ENCODE peak calls at places on chromosomes 1 and 21, in seven cellular contexts. One of them, this sample, is unnamed. For H3K4me1, the result is how much of the 10 kb centered on the place peaks cover.

GRCh38 chr1:119968068-119968492 is 71.8 kb upstream of the ADAM30 start:
- DNase-seq in small intestine: peak
- DNase-seq in A549: peak
- DNase-seq in left ventricle myocardium inferior: peak
- DNase-seq in endodermal cell: peak
- DNase-seq in adrenal gland: peak
- DNase-seq in prostate gland: no peak
- DNase-seq in this sample: peak

GRCh38 chr1:178055779-178056471 is 38.0 kb upstream of the RASAL2 start:
- DNase-seq in small intestine: peak
- DNase-seq in A549: peak
- DNase-seq in left ventricle myocardium inferior: no peak
- DNase-seq in endodermal cell: peak
- DNase-seq in adrenal gland: no peak
- DNase-seq in prostate gland: no peak
- DNase-seq in this sample: no peak

GRCh38 chr21:19322360-19322759 is 918.8 kb upstream of the TMPRSS15 start:
- DNase-seq in small intestine: peak
- DNase-seq in A549: no peak
- DNase-seq in left ventricle myocardium inferior: no peak
- DNase-seq in endodermal cell: no peak
- DNase-seq in adrenal gland: no peak
- DNase-seq in prostate gland: no peak
- DNase-seq in this sample: no peak

GRCh38 chr1:63713041-63713440 is 60.8 kb upstream of the ROR1 start:
- DNase-seq in small intestine: no peak
- DNase-seq in A549: no peak
- DNase-seq in left ventricle myocardium inferior: no peak
- DNase-seq in endodermal cell: no peak
- DNase-seq in adrenal gland: no peak
- DNase-seq in prostate gland: no peak
- DNase-seq in this sample: no peak

GRCh38 chr1:109392788-109393580 is 4.7 kb downstream of the SORT1 start:
- DNase-seq in small intestine: peak
- DNase-seq in A549: peak
- DNase-seq in left ventricle myocardium inferior: peak
- DNase-seq in endodermal cell: peak
- DNase-seq in adrenal gland: peak
- DNase-seq in prostate gland: peak
- DNase-seq in this sample: peak

GRCh38 chr1:158813159-158813558 is 18.0 kb upstream of the MNDA start:
- DNase-seq in small intestine: no peak
- DNase-seq in A549: no peak
- DNase-seq in left ventricle myocardium inferior: no peak
- DNase-seq in endodermal cell: no peak
- DNase-seq in adrenal gland: no peak
- DNase-seq in prostate gland: no peak
- DNase-seq in this sample: no peak

GRCh38 chr1:59422921-59423575 is 126.2 kb downstream of the FGGY start:
- DNase-seq in small intestine: peak
- DNase-seq in A549: no peak
- DNase-seq in left ventricle myocardium inferior: peak
- DNase-seq in endodermal cell: no peak
- DNase-seq in adrenal gland: peak
- DNase-seq in prostate gland: peak
- DNase-seq in this sample: peak

GRCh38 chr1:179883739-179884138 is 1.7 kb downstream of the TOR1AIP1 start:
- DNase-seq in small intestine: peak
- DNase-seq in A549: no peak
- DNase-seq in left ventricle myocardium inferior: no peak
- DNase-seq in endodermal cell: peak
- DNase-seq in adrenal gland: no peak
- DNase-seq in prostate gland: no peak
- DNase-seq in this sample: no peak

GRCh38 chr1:47791879-47792608 is 205.1 kb downstream of the TRABD2B start:
- DNase-seq in small intestine: no peak
- DNase-seq in A549: no peak
- DNase-seq in left ventricle myocardium inferior: no peak
- DNase-seq in endodermal cell: no peak
- DNase-seq in adrenal gland: no peak
- DNase-seq in prostate gland: no peak
- DNase-seq in this sample: no peak

GRCh38 chr1:27618341-27619067 is 14.6 kb upstream of the AHDC1 start:
- DNase-seq in small intestine: peak
- DNase-seq in A549: no peak
- DNase-seq in left ventricle myocardium inferior: no peak
- DNase-seq in endodermal cell: no peak
- DNase-seq in adrenal gland: no peak
- DNase-seq in prostate gland: no peak
- DNase-seq in this sample: peak

GRCh38 chr1:70353641-70354331 is 736 bp downstream of the ANKRD13C start:
- DNase-seq in small intestine: no peak
- DNase-seq in A549: no peak
- DNase-seq in left ventricle myocardium inferior: no peak
- DNase-seq in endodermal cell: no peak
- DNase-seq in adrenal gland: no peak
- DNase-seq in prostate gland: no peak
- DNase-seq in this sample: peak

GRCh38 chr21:43847301-43847700 is 17.7 kb upstream of the AGPAT3 start:
- DNase-seq in small intestine: no peak
- DNase-seq in A549: no peak
- DNase-seq in left ventricle myocardium inferior: no peak
- DNase-seq in endodermal cell: no peak
- DNase-seq in adrenal gland: no peak
- DNase-seq in prostate gland: no peak
- DNase-seq in this sample: no peak

GRCh38 chr1:199279872-199280649 is 641.2 kb downstream of the PTPRC start:
- DNase-seq in small intestine: no peak
- DNase-seq in A549: no peak
- DNase-seq in left ventricle myocardium inferior: no peak
- DNase-seq in endodermal cell: no peak
- DNase-seq in adrenal gland: no peak
- DNase-seq in prostate gland: no peak
- DNase-seq in this sample: no peak

GRCh38 chr1:20732588-20733360 is at the start of gene SH2D5:
- DNase-seq in small intestine: peak
- DNase-seq in A549: peak
- DNase-seq in left ventricle myocardium inferior: peak
- DNase-seq in endodermal cell: peak
- DNase-seq in adrenal gland: peak
- DNase-seq in prostate gland: peak
- DNase-seq in this sample: peak

GRCh38 chr1:215992620-215993019 is 425.5 kb downstream of the KCTD3 start:
- DNase-seq in small intestine: no peak
- DNase-seq in A549: peak
- DNase-seq in left ventricle myocardium inferior: no peak
- DNase-seq in endodermal cell: no peak
- DNase-seq in adrenal gland: no peak
- DNase-seq in prostate gland: no peak
- DNase-seq in this sample: no peak

GRCh38 chr21:42234464-42235241 is 15.7 kb downstream of the ABCG1 start:
- DNase-seq in small intestine: peak
- DNase-seq in A549: peak
- DNase-seq in left ventricle myocardium inferior: peak
- DNase-seq in endodermal cell: peak
- DNase-seq in adrenal gland: peak
- DNase-seq in prostate gland: peak
- DNase-seq in this sample: peak

GRCh38 chr1:179016694-179017382 is 8.9 kb upstream of the FAM20B start:
- DNase-seq in small intestine: peak
- DNase-seq in A549: peak
- DNase-seq in left ventricle myocardium inferior: peak
- DNase-seq in endodermal cell: no peak
- DNase-seq in adrenal gland: peak
- DNase-seq in prostate gland: peak
- DNase-seq in this sample: peak

GRCh38 chr1:228084797-228085196 is 2.3 kb downstream of the ARF1 start:
- DNase-seq in small intestine: no peak
- DNase-seq in A549: no peak
- DNase-seq in left ventricle myocardium inferior: peak
- DNase-seq in endodermal cell: no peak
- DNase-seq in adrenal gland: no peak
- DNase-seq in prostate gland: no peak
- DNase-seq in this sample: no peak

GRCh38 chr1:228082975-228083870 is 715 bp downstream of the ARF1 start:
- DNase-seq in small intestine: peak
- DNase-seq in A549: no peak
- DNase-seq in left ventricle myocardium inferior: peak
- DNase-seq in endodermal cell: peak
- DNase-seq in adrenal gland: peak
- DNase-seq in prostate gland: peak
- DNase-seq in this sample: peak

GRCh38 chr1:228083871-228084278 is 1.4 kb downstream of the ARF1 start:
- DNase-seq in small intestine: no peak
- DNase-seq in A549: no peak
- DNase-seq in left ventricle myocardium inferior: no peak
- DNase-seq in endodermal cell: no peak
- DNase-seq in adrenal gland: no peak
- DNase-seq in prostate gland: no peak
- DNase-seq in this sample: peak

GRCh38 chr1:228084325-228084724 is 1.8 kb downstream of the ARF1 start:
- DNase-seq in small intestine: no peak
- DNase-seq in A549: no peak
- DNase-seq in left ventricle myocardium inferior: no peak
- DNase-seq in endodermal cell: no peak
- DNase-seq in adrenal gland: no peak
- DNase-seq in prostate gland: no peak
- DNase-seq in this sample: no peak

GRCh38 chr1:228085287-228085926 is 2.9 kb downstream of the ARF1 start:
- DNase-seq in small intestine: peak
- DNase-seq in A549: no peak
- DNase-seq in left ventricle myocardium inferior: peak
- DNase-seq in endodermal cell: peak
- DNase-seq in adrenal gland: no peak
- DNase-seq in prostate gland: no peak
- DNase-seq in this sample: no peak
- H3K4me1 ChIP-seq in small intestine: half or more
- H3K4me1 ChIP-seq in A549: half or more
- H3K4me1 ChIP-seq in left ventricle myocardium inferior: half or more
- H3K4me1 ChIP-seq in endodermal cell: under half
- H3K4me1 ChIP-seq in adrenal gland: half or more
- H3K4me1 ChIP-seq in prostate gland: half or more
- H3K4me1 ChIP-seq in this sample: half or more

GRCh38 chr1:54325705-54326461 is 80.3 kb downstream of the SSBP3 start:
- DNase-seq in small intestine: no peak
- DNase-seq in A549: no peak
- DNase-seq in left ventricle myocardium inferior: no peak
- DNase-seq in endodermal cell: peak
- DNase-seq in adrenal gland: no peak
- DNase-seq in prostate gland: no peak
- DNase-seq in this sample: no peak

GRCh38 chr1:54326577-54327385 is 79.4 kb downstream of the SSBP3 start:
- DNase-seq in small intestine: no peak
- DNase-seq in A549: no peak
- DNase-seq in left ventricle myocardium inferior: no peak
- DNase-seq in endodermal cell: no peak
- DNase-seq in adrenal gland: no peak
- DNase-seq in prostate gland: no peak
- DNase-seq in this sample: no peak

GRCh38 chr1:54329337-54329954 is 76.7 kb downstream of the SSBP3 start:
- DNase-seq in small intestine: no peak
- DNase-seq in A549: no peak
- DNase-seq in left ventricle myocardium inferior: no peak
- DNase-seq in endodermal cell: peak
- DNase-seq in adrenal gland: no peak
- DNase-seq in prostate gland: no peak
- DNase-seq in this sample: no peak

GRCh38 chr1:54327386-54328116 is 78.6 kb downstream of the SSBP3 start:
- DNase-seq in small intestine: no peak
- DNase-seq in A549: no peak
- DNase-seq in left ventricle myocardium inferior: no peak
- DNase-seq in endodermal cell: no peak
- DNase-seq in adrenal gland: no peak
- DNase-seq in prostate gland: no peak
- DNase-seq in this sample: no peak

GRCh38 chr1:54328117-54328636 is 78.0 kb downstream of the SSBP3 start:
- DNase-seq in small intestine: no peak
- DNase-seq in A549: no peak
- DNase-seq in left ventricle myocardium inferior: no peak
- DNase-seq in endodermal cell: peak
- DNase-seq in adrenal gland: no peak
- DNase-seq in prostate gland: no peak
- DNase-seq in this sample: no peak
- H3K4me1 ChIP-seq in small intestine: under half
- H3K4me1 ChIP-seq in A549: under half
- H3K4me1 ChIP-seq in left ventricle myocardium inferior: half or more
- H3K4me1 ChIP-seq in endodermal cell: half or more
- H3K4me1 ChIP-seq in adrenal gland: under half
- H3K4me1 ChIP-seq in prostate gland: under half
- H3K4me1 ChIP-seq in this sample: under half

DNA sequence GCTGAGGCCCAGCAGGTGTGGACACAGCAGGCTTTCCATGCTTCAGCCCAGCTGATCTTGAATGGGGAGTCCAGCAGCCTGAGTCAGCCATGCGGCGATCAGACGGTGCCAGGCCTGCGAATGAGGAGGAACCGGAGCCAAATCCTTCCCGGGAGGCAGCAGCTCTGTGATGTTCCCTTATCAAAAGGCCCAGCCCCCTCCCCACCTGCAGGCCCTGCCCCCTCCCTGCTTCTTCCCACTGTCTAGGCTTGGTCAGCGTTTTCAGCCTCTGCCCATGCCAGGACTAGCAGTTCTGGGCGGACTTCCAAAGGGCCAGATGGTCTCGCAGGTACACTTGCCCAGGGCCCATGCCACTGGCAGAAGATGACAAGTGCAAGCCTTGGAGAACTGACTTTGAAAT is 253.8 kb downstream of the KAZN start:
- DNase-seq in small intestine: no peak
- DNase-seq in A549: no peak
- DNase-seq in left ventricle myocardium inferior: no peak
- DNase-seq in endodermal cell: no peak
- DNase-seq in adrenal gland: no peak
- DNase-seq in prostate gland: no peak
- DNase-seq in this sample: peak
- H3K4me1 ChIP-seq in small intestine: under half
- H3K4me1 ChIP-seq in A549: under half
- H3K4me1 ChIP-seq in left ventricle myocardium inferior: under half
- H3K4me1 ChIP-seq in endodermal cell: under half
- H3K4me1 ChIP-seq in adrenal gland: under half
- H3K4me1 ChIP-seq in prostate gland: under half
- H3K4me1 ChIP-seq in this sample: under half

GRCh38 chr1:2279210-2279639 is 51.1 kb downstream of the SKI start:
- DNase-seq in small intestine: no peak
- DNase-seq in A549: no peak
- DNase-seq in left ventricle myocardium inferior: peak
- DNase-seq in endodermal cell: peak
- DNase-seq in adrenal gland: no peak
- DNase-seq in prostate gland: no peak
- DNase-seq in this sample: peak

GRCh38 chr1:2278591-2279209 is 50.6 kb downstream of the SKI start:
- DNase-seq in small intestine: no peak
- DNase-seq in A549: no peak
- DNase-seq in left ventricle myocardium inferior: no peak
- DNase-seq in endodermal cell: no peak
- DNase-seq in adrenal gland: no peak
- DNase-seq in prostate gland: no peak
- DNase-seq in this sample: no peak

GRCh38 chr1:2275796-2276536 is 47.8 kb downstream of the SKI start:
- DNase-seq in small intestine: peak
- DNase-seq in A549: no peak
- DNase-seq in left ventricle myocardium inferior: no peak
- DNase-seq in endodermal cell: no peak
- DNase-seq in adrenal gland: no peak
- DNase-seq in prostate gland: peak
- DNase-seq in this sample: peak

GRCh38 chr1:2276803-2277580 is 48.9 kb downstream of the SKI start:
- DNase-seq in small intestine: no peak
- DNase-seq in A549: no peak
- DNase-seq in left ventricle myocardium inferior: no peak
- DNase-seq in endodermal cell: no peak
- DNase-seq in adrenal gland: no peak
- DNase-seq in prostate gland: no peak
- DNase-seq in this sample: no peak

GRCh38 chr1:2277741-2278488 is 49.8 kb downstream of the SKI start:
- DNase-seq in small intestine: peak
- DNase-seq in A549: no peak
- DNase-seq in left ventricle myocardium inferior: no peak
- DNase-seq in endodermal cell: no peak
- DNase-seq in adrenal gland: no peak
- DNase-seq in prostate gland: no peak
- DNase-seq in this sample: peak
- H3K4me1 ChIP-seq in small intestine: under half
- H3K4me1 ChIP-seq in A549: under half
- H3K4me1 ChIP-seq in left ventricle myocardium inferior: half or more
- H3K4me1 ChIP-seq in endodermal cell: under half
- H3K4me1 ChIP-seq in adrenal gland: under half
- H3K4me1 ChIP-seq in prostate gland: under half
- H3K4me1 ChIP-seq in this sample: under half

This sample was measured in pancreas.